ENCODE peak calls at places on chromosomes 1 and 21, in five cellular contexts. R is MM.1S, S is hepatocyte, F is GM12878, V is SK-N-SH. N is an unnamed sample. For H4K20me1, the result is how much of the 10 kb centered on the place peaks cover.

GRCh38 chr1:94418664-94419655 is 771 bp downstream of the ABCD3 start:
- DNase-seq in R (no peak), S (peak), F (no peak), V (peak), N (peak)

GRCh38 chr1:171788696-171789095 is 7.2 kb downstream of the METTL13 start:
- DNase-seq in R (no peak), S (no peak), F (no peak), V (no peak), N (peak)

GRCh38 chr1:98979463-98979862 is 25.2 kb downstream of the PLPPR5 start:
- DNase-seq in R (no peak), S (no peak), F (no peak), V (no peak), N (no peak)

GRCh38 chr1:10868599-10868965 is 72.1 kb upstream of the CASZ1 start:
- DNase-seq in R (no peak), S (no peak), F (no peak), V (no peak), N (peak)

GRCh38 chr1:65813956-65814355 is 21.3 kb downstream of the PDE4B start:
- DNase-seq in R (no peak), S (no peak), F (no peak), V (peak), N (no peak)

GRCh38 chr1:118075116-118075515 is 109.9 kb downstream of the SPAG17 start:
- DNase-seq in R (no peak), S (no peak), F (no peak), V (no peak), N (no peak)

GRCh38 chr21:16419188-16419874 is 689.5 kb downstream of the USP25 start:
- DNase-seq in R (no peak), S (peak), F (no peak), V (peak), N (peak)

GRCh38 chr1:202998836-202999750 is 8.1 kb upstream of the TMEM183A start:
- DNase-seq in R (peak), S (peak), F (peak), V (peak), N (peak)

GRCh38 chr1:53121319-53122172 is 20.9 kb downstream of the SLC1A7 start:
- DNase-seq in R (no peak), S (peak), F (no peak), V (peak), N (peak)

GRCh38 chr1:241396747-241397691 is 40.0 kb upstream of the RGS7 start:
- DNase-seq in R (no peak), S (no peak), F (no peak), V (no peak), N (peak)

GRCh38 chr21:25283720-25284119 is 323.6 kb downstream of the MRPL39 start:
- DNase-seq in R (peak), S (peak), F (no peak), V (no peak), N (peak)

GRCh38 chr1:168379110-168379860 is 98.6 kb downstream of the TBX19 start:
- DNase-seq in R (no peak), S (no peak), F (no peak), V (no peak), N (no peak)

GRCh38 chr1:46820076-46820475 is 21.2 kb downstream of the CYP4B1 start:
- DNase-seq in R (no peak), S (no peak), F (no peak), V (no peak), N (no peak)

GRCh38 chr1:107949467-107950253 is 15.3 kb downstream of the VAV3 start:
- DNase-seq in R (no peak), S (no peak), F (peak), V (no peak), N (no peak)

GRCh38 chr1:205750683-205751651 is 985 bp upstream of the NUCKS1 start:
- DNase-seq in R (no peak), S (peak), F (no peak), V (no peak), N (no peak)

GRCh38 chr21:34653522-34653921 is 15.3 kb upstream of the CLIC6 start:
- DNase-seq in R (no peak), S (no peak), F (no peak), V (no peak), N (no peak)

GRCh38 chr1:21156019-21156418 is 20.7 kb downstream of the EIF4G3 start:
- DNase-seq in R (no peak), S (no peak), F (no peak), V (no peak), N (no peak)

GRCh38 chr1:118998171-118998570 is 10.0 kb upstream of the TBX15 start:
- DNase-seq in R (no peak), S (no peak), F (no peak), V (no peak), N (no peak)

GRCh38 chr1:232435746-232436145 is 194.2 kb downstream of the SIPA1L2 start:
- DNase-seq in R (no peak), S (peak), F (no peak), V (no peak), N (no peak)

GRCh38 chr1:87436534-87436933 is 107.9 kb downstream of the LMO4 start:
- DNase-seq in R (no peak), S (no peak), F (no peak), V (no peak), N (no peak)

GRCh38 chr1:10799726-10800125 is 3.3 kb upstream of the CASZ1 start:
- DNase-seq in R (no peak), S (no peak), F (no peak), V (no peak), N (peak)

GRCh38 chr1:67372898-67373297 is 57.3 kb downstream of the SERBP1 start:
- DNase-seq in R (no peak), S (no peak), F (no peak), V (no peak), N (peak)

GRCh38 chr1:150596095-150596892 is 16.9 kb upstream of the MCL1 start:
- DNase-seq in R (no peak), S (no peak), F (no peak), V (no peak), N (no peak)

GRCh38 chr1:226981386-226981817 is 41.3 kb downstream of the COQ8A start:
- DNase-seq in R (no peak), S (no peak), F (no peak), V (no peak), N (no peak)

GRCh38 chr1:168064216-168064615 is 72.5 kb downstream of the GPR161 start:
- DNase-seq in R (no peak), S (no peak), F (no peak), V (no peak), N (peak)

GRCh38 chr1:201900476-201900875 is 11.8 kb downstream of the SHISA4 start:
- DNase-seq in R (no peak), S (no peak), F (no peak), V (no peak), N (no peak)
- H4K20me1 ChIP-seq in R (under half), S (under half), F (under half), V (under half), N (under half)

GRCh38 chr1:84720275-84720780 is 30.1 kb upstream of the SSX2IP start:
- DNase-seq in R (peak), S (peak), F (peak), V (no peak), N (no peak)
- H3K4me2 ChIP-seq in R (no peak), S (peak), F (no peak), V (peak), N (no peak)

GRCh38 chr1:9668080-9668479 is 16.5 kb downstream of the PIK3CD start:
- DNase-seq in R (no peak), S (no peak), F (no peak), V (no peak), N (no peak)
- H4K20me1 ChIP-seq in R (under half), S (under half), F (under half), V (under half), N (under half)

DNA sequence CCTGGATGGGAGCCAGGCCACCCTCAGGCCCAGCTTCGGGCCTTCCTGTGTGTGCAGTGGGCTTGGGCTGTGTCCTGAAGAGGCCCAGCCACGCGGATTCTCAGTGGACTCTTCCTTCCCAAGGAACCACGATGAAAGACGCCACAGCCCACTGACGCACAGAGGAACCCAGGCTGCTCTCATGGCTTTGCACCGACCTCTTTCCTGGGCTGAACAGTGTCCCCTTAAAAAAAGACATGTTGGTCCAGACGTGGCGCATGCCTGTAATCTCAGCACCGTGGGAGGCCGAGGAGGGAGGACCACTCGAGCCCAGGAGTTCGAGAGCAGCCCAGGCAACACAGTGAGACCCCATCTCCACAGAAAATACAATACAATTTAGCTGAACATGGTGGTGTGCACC is 3.5 kb downstream of the KRTAP10-11 start:
- DNase-seq in R (no peak), S (no peak), F (no peak), V (no peak), N (no peak)
- H3K4me2 ChIP-seq in R (no peak), S (no peak), F (no peak), V (no peak), N (no peak)

GRCh38 chr21:44319407-44320065 is 19.7 kb downstream of the CFAP410 start:
- DNase-seq in R (no peak), S (no peak), F (no peak), V (no peak), N (no peak)
- H4K20me1 ChIP-seq in R (under half), S (under half), F (under half), V (under half), N (under half)

DNA sequence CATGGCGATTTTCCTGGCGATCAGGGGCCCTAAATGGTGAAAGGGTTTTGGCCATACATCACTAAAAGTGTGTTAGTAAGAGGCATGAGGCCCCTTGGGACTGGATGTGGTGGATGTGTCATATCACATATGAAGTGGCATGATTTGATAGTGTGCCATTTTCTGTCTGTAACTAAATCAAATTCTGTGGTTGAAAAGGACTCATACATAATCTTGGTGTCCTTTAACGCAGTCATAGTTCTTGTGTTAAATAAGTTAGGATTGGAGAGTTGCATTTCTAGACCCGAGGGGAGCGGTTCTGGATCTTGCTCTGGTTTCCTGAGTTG is 145.0 kb downstream of the ST6GALNAC3 start:
- DNase-seq in R (no peak), S (no peak), F (no peak), V (no peak), N (no peak)
- H3K4me2 ChIP-seq in R (no peak), S (no peak), F (no peak), V (no peak), N (no peak)

DNA sequence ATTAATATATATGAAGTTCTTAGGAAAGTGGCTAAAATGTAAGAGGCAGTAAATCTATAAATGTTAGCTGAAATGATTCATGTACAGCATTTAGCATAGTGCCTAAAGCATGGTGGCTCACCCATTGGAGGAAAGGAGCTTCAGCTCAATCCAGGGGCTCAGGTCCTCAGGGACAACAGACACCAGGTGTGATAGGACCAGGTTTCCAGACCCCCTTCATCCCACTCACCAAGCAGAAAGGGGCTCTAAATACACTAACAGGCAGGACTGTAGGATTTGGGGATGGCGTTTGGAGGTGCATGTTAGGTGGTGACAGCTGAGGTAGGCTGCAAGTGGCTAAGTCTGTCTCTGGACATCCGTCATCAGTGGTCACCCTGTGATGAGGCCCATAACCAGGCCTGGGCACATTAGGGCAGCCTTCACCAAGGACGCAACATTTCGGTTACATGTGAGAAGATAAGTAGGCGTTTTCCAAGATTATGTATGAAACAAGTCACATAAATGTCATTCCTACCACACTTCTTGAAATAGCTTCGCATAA is 233.1 kb downstream of the C1orf94 start:
- DNase-seq in R (no peak), S (no peak), F (no peak), V (no peak), N (no peak)
- H4K20me1 ChIP-seq in R (under half), S (under half), F (under half), V (under half), N (under half)

GRCh38 chr1:238960071-238960470 is 426.3 kb upstream of the CHRM3 start:
- DNase-seq in R (no peak), S (no peak), F (no peak), V (no peak), N (peak)
- H3K4me2 ChIP-seq in R (no peak), S (peak), F (no peak), V (no peak), N (peak)

DNA sequence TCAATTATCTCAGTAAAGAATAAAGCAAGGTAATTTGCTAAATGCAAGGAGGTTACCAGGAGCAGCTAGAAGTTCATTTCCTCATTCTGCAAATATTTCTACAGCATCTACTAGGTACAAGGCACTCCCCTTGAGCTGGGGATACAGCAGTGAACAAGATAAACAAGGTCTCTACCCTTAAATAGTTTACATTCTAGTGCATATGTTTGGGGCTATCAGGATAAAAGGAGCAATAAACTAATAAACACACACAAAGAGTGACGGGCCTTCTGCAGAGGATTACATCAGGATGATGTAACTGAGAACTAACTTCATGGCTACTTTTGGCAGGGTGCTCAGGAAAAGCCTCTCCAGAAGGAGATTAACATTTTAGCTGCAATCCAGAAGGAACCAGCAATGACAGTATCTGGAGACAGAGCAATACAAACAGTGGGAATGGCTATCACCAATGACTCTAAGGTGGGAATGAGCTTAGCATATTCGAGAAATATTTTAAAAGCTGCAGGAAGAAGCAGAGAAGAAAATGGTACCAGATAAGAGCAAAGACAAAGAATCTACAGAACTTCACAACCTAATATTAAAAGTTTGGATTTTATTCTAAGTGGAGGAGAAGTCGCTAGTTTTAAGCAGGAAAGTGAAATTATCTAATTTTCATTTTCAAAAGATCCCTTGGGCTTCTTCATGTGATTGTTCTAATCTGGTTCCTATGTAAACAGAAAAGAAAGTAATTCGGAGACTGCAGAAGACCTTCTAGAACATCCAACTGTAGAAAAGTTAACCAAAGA is 25.8 kb downstream of the TP53BP2 start:
- DNase-seq in R (no peak), S (peak), F (no peak), V (no peak), N (peak)
- H4K20me1 ChIP-seq in R (under half), S (half or more), F (under half), V (under half), N (under half)

N was measured in osteoblast.